ENCODE peak calls at places on chromosomes 2 and 18, in six cellular contexts. K is psoas muscle, X is colonic mucosa, T is GM12864, W is neural crest cell, Y is GM12865. N is an unnamed sample.

GRCh38 chr2:37671013-37671815 is at the start of gene CDC42EP3:
- DNase-seq in X (peak; percentile 80), W (peak; percentile 43), Y (peak; percentile 82), K (peak; percentile 73), T (no peak), N (peak; percentile 89)

GRCh38 chr18:62979172-62979571 is 263.8 kb downstream of the PHLPP1 start:
- DNase-seq in X (no peak), Y (no peak), T (no peak), K (peak; percentile 50), W (no peak), N (no peak)

GRCh38 chr2:162925595-162925994 is 87.0 kb upstream of the KCNH7 start:
- DNase-seq in W (no peak), Y (peak; percentile 9), K (no peak), T (no peak), X (no peak), N (no peak)

GRCh38 chr18:77124452-77124922 is 8.1 kb downstream of the MBP start:
- DNase-seq in W (no peak), Y (peak; percentile 88), X (no peak), T (no peak), K (no peak), N (peak; percentile 75)

GRCh38 chr2:67572721-67573485 is 175.8 kb downstream of the ETAA1 start:
- DNase-seq in K (no peak), X (peak; percentile 55), T (no peak), W (no peak), Y (no peak), N (no peak)

GRCh38 chr2:38856165-38856564 is 19.6 kb downstream of the DHX57 start:
- DNase-seq in X (no peak), T (no peak), W (no peak), Y (no peak), K (no peak), N (no peak)

GRCh38 chr2:25228848-25229674 is 60.7 kb upstream of the POMC start:
- DNase-seq in X (peak; percentile 69), Y (peak; percentile 69), K (peak; percentile 74), T (no peak), W (peak; percentile 66), N (peak; percentile 75)

GRCh38 chr2:212628586-212628985 is 90.0 kb upstream of the ERBB4 start:
- DNase-seq in T (no peak), W (no peak), K (no peak), Y (no peak), X (no peak), N (no peak)

GRCh38 chr2:10906926-10907479 is 4.7 kb upstream of the KCNF1 start:
- DNase-seq in K (no peak), X (no peak), Y (no peak), T (no peak), W (no peak), N (no peak)

GRCh38 chr2:31980674-31981356 is 30.0 kb downstream of the MEMO1 start:
- DNase-seq in T (peak; percentile 57), Y (peak; percentile 81), W (no peak), X (no peak), K (no peak), N (peak; percentile 82)

GRCh38 chr2:182897137-182897536 is 30.7 kb upstream of the FRZB start:
- DNase-seq in X (no peak), T (no peak), Y (no peak), K (no peak), W (no peak), N (no peak)

GRCh38 chr2:88654714-88655113 is 27.4 kb upstream of the EIF2AK3 start:
- DNase-seq in Y (no peak), K (no peak), W (no peak), T (no peak), X (no peak), N (no peak)

GRCh38 chr2:214410918-214411554 is at the start of gene VWC2L:
- DNase-seq in K (peak; percentile 54), W (peak; percentile 89), X (peak; percentile 46), Y (peak; percentile 67), T (peak; percentile 3), N (peak; percentile 31)

GRCh38 chr2:181805228-181806038 is 86.1 kb upstream of the ITPRID2 start:
- DNase-seq in X (no peak), W (no peak), Y (no peak), T (no peak), K (no peak), N (no peak)

GRCh38 chr18:79887181-79888000 is 64.1 kb downstream of the SLC66A2 start:
- DNase-seq in T (no peak), X (no peak), K (no peak), W (no peak), Y (no peak), N (no peak)

GRCh38 chr2:218323526-218324472 is 31.5 kb upstream of the TMBIM1 start:
- DNase-seq in X (peak; percentile 44), Y (no peak), W (peak; percentile 15), K (peak; percentile 31), T (no peak), N (no peak)

GRCh38 chr2:28334527-28334891 is 58.1 kb upstream of the FOSL2 start:
- DNase-seq in Y (no peak), X (no peak), K (no peak), T (no peak), W (no peak), N (no peak)

GRCh38 chr2:172440795-172441194 is 13.4 kb downstream of the ITGA6 start:
- DNase-seq in X (no peak), T (no peak), Y (peak; percentile 56), W (no peak), K (no peak), N (no peak)

GRCh38 chr2:186347472-186347871 is 138.6 kb upstream of the ZC3H15 start:
- DNase-seq in W (no peak), T (no peak), Y (no peak), X (no peak), K (no peak), N (no peak)

GRCh38 chr2:173652311-173652710 is 297.6 kb downstream of the CDCA7 start:
- DNase-seq in X (no peak), K (no peak), T (no peak), W (no peak), Y (no peak), N (no peak)

GRCh38 chr2:61178603-61179545 is 16.9 kb downstream of the C2orf74 start:
- DNase-seq in K (peak; percentile 24), Y (peak; percentile 64), T (no peak), W (no peak), X (peak; percentile 27), N (peak; percentile 46)

GRCh38 chr18:2571200-2572143 is at the start of the genes METTL4 and NDC80:
- DNase-seq in Y (peak; percentile 95), K (peak; percentile 83), W (peak; percentile 80), X (peak; percentile 89), T (peak; percentile 68), N (peak; percentile 89)

GRCh38 chr2:9288681-9289338 is 82.2 kb downstream of the ASAP2 start:
- DNase-seq in K (no peak), T (no peak), Y (no peak), X (no peak), W (no peak), N (no peak)

GRCh38 chr2:226652388-226652787 is 147.2 kb downstream of the IRS1 start:
- DNase-seq in K (no peak), X (no peak), T (no peak), W (no peak), Y (peak; percentile 14), N (no peak)

GRCh38 chr18:72762505-72763122 is 105.2 kb downstream of the NETO1 start:
- DNase-seq in Y (peak; percentile 62), X (no peak), T (peak; percentile 10), K (no peak), W (peak; percentile 4), N (peak; percentile 26)

GRCh38 chr18:61432590-61432989 is 99.4 kb downstream of the CDH20 start:
- DNase-seq in K (no peak), X (no peak), W (no peak), Y (no peak), T (no peak), N (no peak)

DNA sequence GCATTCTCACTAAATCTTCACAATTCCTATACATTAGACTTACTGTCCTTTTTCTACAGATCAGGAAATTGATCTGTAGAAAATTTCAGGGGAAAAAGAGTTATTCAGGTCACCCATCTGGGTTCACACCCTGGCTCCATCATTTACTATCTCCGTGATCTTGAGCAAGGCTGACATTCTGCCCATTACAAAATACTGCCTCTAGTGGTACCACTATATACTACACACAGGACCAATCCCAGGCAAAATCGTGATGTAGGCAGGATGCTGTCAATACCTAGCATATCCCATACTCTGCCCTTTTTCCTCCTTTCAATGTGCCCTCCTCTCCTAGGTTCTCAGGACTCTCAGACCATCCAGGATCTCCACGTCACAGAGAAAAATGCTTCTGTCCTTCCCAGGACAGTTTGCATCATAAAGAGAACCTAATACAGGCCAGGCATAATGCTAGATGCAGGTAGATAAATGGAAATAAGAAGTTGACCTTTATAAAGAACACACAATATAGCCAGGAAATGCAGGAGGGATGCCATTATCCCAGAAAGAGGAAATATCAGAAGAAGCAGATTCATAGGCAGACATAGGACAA is 101.9 kb downstream of the CDH20 start:
- DNase-seq in W (no peak), X (no peak), Y (peak; percentile 22), K (no peak), T (no peak), N (no peak)
- TF ChIP-seq CTCF in W (peak; percentile 71), X (peak; percentile 38), Y (peak; percentile 66), K (no peak), T (peak; percentile 68), N (peak; percentile 12)

GRCh38 chr2:112542974-112543760 is 902 bp downstream of the POLR1B start:
- DNase-seq in T (no peak), W (no peak), X (peak; percentile 29), Y (peak; percentile 37), K (no peak), N (peak; percentile 33)
- TF ChIP-seq CTCF in T (no peak), W (no peak), X (no peak), Y (no peak), K (no peak), N (no peak)

DNA sequence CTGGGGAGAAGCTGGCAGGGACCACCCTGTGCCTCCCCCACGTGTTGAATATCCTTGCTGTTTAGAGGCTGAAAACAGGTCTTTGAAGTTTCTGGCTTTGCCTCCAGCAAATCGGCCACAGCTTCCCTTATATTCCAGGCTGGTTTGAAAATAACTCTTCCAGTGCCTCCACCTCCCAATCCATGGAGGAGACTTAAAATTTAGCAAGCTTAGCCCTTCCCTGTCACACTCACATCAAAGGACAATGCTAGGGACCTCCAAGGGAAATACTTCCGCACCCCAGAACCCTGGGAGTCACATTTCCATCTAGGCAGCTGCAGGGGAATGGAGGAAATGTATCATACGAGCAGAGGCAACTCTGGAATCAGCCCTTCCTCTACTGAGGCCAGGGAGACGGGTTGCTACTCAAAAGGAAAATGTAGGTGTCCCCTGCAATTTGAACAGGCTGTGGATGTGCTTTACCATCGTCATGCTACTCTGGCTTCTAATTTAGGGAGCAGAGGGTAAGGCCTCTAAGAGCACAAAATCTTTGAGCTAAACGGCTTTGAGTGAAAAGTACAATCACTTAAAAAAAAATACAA is 49.5 kb upstream of the PKDCC start:
- DNase-seq in W (no peak), X (no peak), Y (no peak), K (no peak), T (no peak), N (no peak)
- TF ChIP-seq CTCF in W (no peak), X (no peak), Y (no peak), K (no peak), T (no peak), N (no peak)

GRCh38 chr2:81647715-81648114 is 1343.2 kb upstream of the LRRTM1 start:
- DNase-seq in T (no peak), Y (no peak), K (no peak), X (no peak), W (no peak), N (no peak)

GRCh38 chr2:81645750-81646301 is 1341.3 kb upstream of the LRRTM1 start:
- DNase-seq in T (no peak), W (no peak), K (no peak), X (no peak), Y (no peak), N (no peak)

GRCh38 chr2:81648370-81648769 is 1343.8 kb upstream of the LRRTM1 start:
- DNase-seq in X (no peak), Y (no peak), T (no peak), W (no peak), K (no peak), N (no peak)

GRCh38 chr2:81650048-81650971 is 1345.8 kb upstream of the LRRTM1 start:
- DNase-seq in X (no peak), Y (no peak), K (no peak), W (no peak), T (no peak), N (no peak)
- TF ChIP-seq CTCF in X (no peak), Y (no peak), K (no peak), W (peak; percentile 43), T (peak; percentile 8), N (no peak)

N was measured in GM13976.